ENCODE peak calls at places on chromosomes 1 and 21, in seven cellular contexts. C, N, P, O, Q, U and Z are unnamed samples.

GRCh38 chr1:6981595-6981994 is 196.3 kb downstream of the CAMTA1 start:
- DNase-seq in C (no peak), N (no peak), P (no peak), O (no peak), Q (no peak), U (no peak), Z (no peak)

GRCh38 chr1:36136535-36136934 is 11.5 kb upstream of the COL8A2 start:
- DNase-seq in C (no peak), N (no peak), P (peak), O (no peak), Q (no peak), U (no peak), Z (peak)

GRCh38 chr1:221708987-221709386 is 32.9 kb downstream of the DUSP10 start:
- DNase-seq in C (no peak), N (no peak), P (peak), O (peak), Q (peak), U (peak), Z (peak)

GRCh38 chr1:5564578-5565257 is 427.5 kb downstream of the NPHP4 start:
- DNase-seq in C (no peak), N (no peak), P (no peak), O (no peak), Q (no peak), U (no peak), Z (no peak)

GRCh38 chr21:34722684-34723300 is 54.0 kb downstream of the CLIC6 start:
- DNase-seq in C (peak), N (no peak), P (no peak), O (peak), Q (peak), U (peak), Z (no peak)

GRCh38 chr1:201637282-201638076 is 98.6 kb downstream of the NAV1 start:
- DNase-seq in C (no peak), N (no peak), P (peak), O (no peak), Q (peak), U (no peak), Z (peak)

GRCh38 chr1:150150511-150151021 is 850 bp downstream of the PLEKHO1 start:
- DNase-seq in C (no peak), N (no peak), P (no peak), O (peak), Q (peak), U (no peak), Z (peak)

GRCh38 chr1:110872366-110872744 is 593 bp upstream of the CD53 start:
- DNase-seq in C (no peak), N (no peak), P (no peak), O (no peak), Q (no peak), U (no peak), Z (no peak)

GRCh38 chr1:89407355-89407754 is 43.5 kb downstream of the GBP6 start:
- DNase-seq in C (no peak), N (no peak), P (peak), O (no peak), Q (peak), U (no peak), Z (peak)

GRCh38 chr1:183470147-183470960 is 1.9 kb upstream of the SMG7 start:
- DNase-seq in C (peak), N (no peak), P (peak), O (peak), Q (peak), U (peak), Z (peak)

GRCh38 chr1:36888811-36889477 is 145.4 kb downstream of the GRIK3 start:
- DNase-seq in C (peak), N (no peak), P (no peak), O (no peak), Q (no peak), U (no peak), Z (no peak)

GRCh38 chr1:91674107-91674506 is 173.5 kb downstream of the CDC7 start:
- DNase-seq in C (no peak), N (no peak), P (no peak), O (no peak), Q (no peak), U (no peak), Z (no peak)

GRCh38 chr1:236516929-236517704 is 6.7 kb upstream of the LGALS8 start:
- DNase-seq in C (no peak), N (no peak), P (peak), O (no peak), Q (peak), U (no peak), Z (peak)

GRCh38 chr1:204232530-204232929 is 18.7 kb upstream of the GOLT1A start:
- DNase-seq in C (no peak), N (no peak), P (peak), O (no peak), Q (no peak), U (no peak), Z (peak)

GRCh38 chr1:232334811-232335210 is 295.1 kb downstream of the SIPA1L2 start:
- DNase-seq in C (no peak), N (no peak), P (no peak), O (no peak), Q (peak), U (no peak), Z (no peak)

GRCh38 chr21:34669149-34669879 is 520 bp downstream of the CLIC6 start:
- DNase-seq in C (no peak), N (no peak), P (no peak), O (peak), Q (no peak), U (peak), Z (no peak)

GRCh38 chr1:31483012-31483946 is 70.3 kb downstream of the SERINC2 start:
- DNase-seq in C (no peak), N (no peak), P (peak), O (no peak), Q (peak), U (no peak), Z (peak)

GRCh38 chr1:227378183-227378582 is 59.9 kb upstream of the CDC42BPA start:
- DNase-seq in C (no peak), N (no peak), P (no peak), O (no peak), Q (no peak), U (peak), Z (no peak)

GRCh38 chr21:26227146-26227545 is 56.6 kb upstream of the APP start:
- DNase-seq in C (no peak), N (no peak), P (no peak), O (no peak), Q (no peak), U (no peak), Z (no peak)

GRCh38 chr1:1421147-1421906 is at the start of gene ANKRD65:
- DNase-seq in C (peak), N (no peak), P (no peak), O (no peak), Q (no peak), U (no peak), Z (no peak)

GRCh38 chr1:41496080-41497055 is 11.9 kb upstream of the EDN2 start:
- DNase-seq in C (peak), N (peak), P (peak), O (peak), Q (peak), U (peak), Z (peak)

GRCh38 chr1:85328713-85329376 is 52.4 kb upstream of the BCL10 start:
- DNase-seq in C (peak), N (no peak), P (peak), O (peak), Q (peak), U (peak), Z (peak)

GRCh38 chr1:201568258-201568657 is 29.3 kb downstream of the NAV1 start:
- DNase-seq in C (no peak), N (no peak), P (no peak), O (no peak), Q (no peak), U (no peak), Z (no peak)

GRCh38 chr1:21821385-21822019 is 9.4 kb downstream of the LDLRAD2 start:
- DNase-seq in C (no peak), N (no peak), P (no peak), O (no peak), Q (no peak), U (no peak), Z (no peak)

GRCh38 chr1:21823206-21823979 is 11.3 kb downstream of the LDLRAD2 start:
- DNase-seq in C (no peak), N (no peak), P (no peak), O (no peak), Q (peak), U (no peak), Z (no peak)

GRCh38 chr1:21822349-21822748 is 10.3 kb downstream of the LDLRAD2 start:
- DNase-seq in C (peak), N (no peak), P (no peak), O (peak), Q (no peak), U (peak), Z (no peak)

GRCh38 chr1:21818661-21819060 is 6.6 kb downstream of the LDLRAD2 start:
- DNase-seq in C (peak), N (no peak), P (no peak), O (peak), Q (peak), U (peak), Z (peak)

DNA sequence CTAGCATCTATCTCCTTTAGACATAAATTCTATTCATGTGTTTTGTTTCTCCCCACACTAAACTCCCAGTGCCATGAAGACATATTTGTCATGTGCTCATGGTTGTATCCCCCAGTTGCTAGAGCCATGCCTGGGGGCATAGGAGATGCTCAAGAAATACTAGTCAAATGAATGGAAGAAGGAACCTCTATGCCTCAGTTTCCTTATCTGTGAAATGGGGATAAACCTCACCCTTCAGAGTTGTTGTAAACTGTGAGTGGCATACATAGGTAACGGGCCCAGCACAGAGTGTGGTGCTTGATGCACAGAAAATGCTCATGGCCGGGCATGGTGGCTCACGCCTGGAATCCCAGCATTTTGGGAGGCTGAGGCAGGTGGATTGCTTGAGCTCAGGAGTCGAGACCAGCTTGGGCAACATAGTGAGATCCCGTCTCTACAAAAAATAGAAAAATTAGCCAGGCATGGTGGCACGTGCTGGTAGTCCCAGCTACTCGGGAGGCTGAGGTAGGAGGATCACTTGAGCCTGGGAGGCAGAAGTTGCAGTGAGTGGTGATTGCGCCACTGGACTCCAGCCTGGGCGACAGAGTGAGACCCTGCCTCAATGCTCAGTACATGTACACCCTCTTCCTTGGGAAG is 8.7 kb downstream of the LDLRAD2 start:
- DNase-seq in C (no peak), N (no peak), P (no peak), O (no peak), Q (peak), U (no peak), Z (no peak)
- H3K4ac ChIP-seq in C (no peak), N (no peak), P (no peak), O (no peak), Q (no peak), U (no peak), Z (no peak)

GRCh38 chr1:34477632-34478141 is 277.2 kb upstream of the GJB5 start:
- DNase-seq in C (no peak), N (peak), P (no peak), O (peak), Q (no peak), U (no peak), Z (no peak)
- H3K18ac ChIP-seq in C (no peak), N (no peak), P (no peak), O (no peak), Q (no peak), U (no peak), Z (no peak)

GRCh38 chr1:44842763-44843655 is at the start of gene PTCH2:
- DNase-seq in C (peak), N (peak), P (peak), O (peak), Q (peak), U (peak), Z (peak)

GRCh38 chr1:44849575-44850132 is 6.6 kb upstream of the PTCH2 start:
- DNase-seq in C (no peak), N (no peak), P (peak), O (no peak), Q (no peak), U (no peak), Z (peak)

GRCh38 chr1:44851308-44851707 is 8.3 kb upstream of the PTCH2 start:
- DNase-seq in C (no peak), N (no peak), P (no peak), O (no peak), Q (no peak), U (no peak), Z (no peak)

GRCh38 chr1:44848456-44849181 is 5.6 kb upstream of the PTCH2 start:
- DNase-seq in C (no peak), N (no peak), P (no peak), O (no peak), Q (no peak), U (no peak), Z (no peak)

GRCh38 chr1:44847786-44848185 is 4.7 kb upstream of the PTCH2 start:
- DNase-seq in C (no peak), N (no peak), P (no peak), O (no peak), Q (no peak), U (no peak), Z (no peak)
- H3K4ac ChIP-seq in C (no peak), N (no peak), P (no peak), O (no peak), Q (no peak), U (no peak), Z (no peak)

DNA sequence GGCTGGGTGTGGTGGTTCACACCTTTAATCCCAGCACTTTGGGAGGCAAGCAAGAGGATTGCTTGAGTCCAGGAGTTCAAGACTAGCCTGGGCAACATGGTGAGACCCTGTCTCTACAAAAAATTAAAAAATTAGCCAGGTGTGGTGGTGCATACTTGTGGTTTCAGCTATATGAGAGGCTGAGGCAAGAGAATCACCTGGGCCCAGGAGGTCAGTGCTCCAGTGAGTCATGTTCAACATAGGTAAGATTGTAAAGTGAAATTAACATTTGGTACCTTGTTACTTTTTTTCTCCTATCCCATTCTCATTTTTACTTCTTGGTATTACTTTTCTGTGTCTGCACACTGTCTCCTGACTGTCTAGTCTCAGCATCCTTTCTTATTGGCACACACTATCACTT is 19.0 kb downstream of the MAGI3 start:
- DNase-seq in C (no peak), N (no peak), P (no peak), O (no peak), Q (no peak), U (no peak), Z (no peak)
- H3K18ac ChIP-seq in C (no peak), N (no peak), P (no peak), O (no peak), Q (no peak), U (no peak), Z (no peak)

DNA sequence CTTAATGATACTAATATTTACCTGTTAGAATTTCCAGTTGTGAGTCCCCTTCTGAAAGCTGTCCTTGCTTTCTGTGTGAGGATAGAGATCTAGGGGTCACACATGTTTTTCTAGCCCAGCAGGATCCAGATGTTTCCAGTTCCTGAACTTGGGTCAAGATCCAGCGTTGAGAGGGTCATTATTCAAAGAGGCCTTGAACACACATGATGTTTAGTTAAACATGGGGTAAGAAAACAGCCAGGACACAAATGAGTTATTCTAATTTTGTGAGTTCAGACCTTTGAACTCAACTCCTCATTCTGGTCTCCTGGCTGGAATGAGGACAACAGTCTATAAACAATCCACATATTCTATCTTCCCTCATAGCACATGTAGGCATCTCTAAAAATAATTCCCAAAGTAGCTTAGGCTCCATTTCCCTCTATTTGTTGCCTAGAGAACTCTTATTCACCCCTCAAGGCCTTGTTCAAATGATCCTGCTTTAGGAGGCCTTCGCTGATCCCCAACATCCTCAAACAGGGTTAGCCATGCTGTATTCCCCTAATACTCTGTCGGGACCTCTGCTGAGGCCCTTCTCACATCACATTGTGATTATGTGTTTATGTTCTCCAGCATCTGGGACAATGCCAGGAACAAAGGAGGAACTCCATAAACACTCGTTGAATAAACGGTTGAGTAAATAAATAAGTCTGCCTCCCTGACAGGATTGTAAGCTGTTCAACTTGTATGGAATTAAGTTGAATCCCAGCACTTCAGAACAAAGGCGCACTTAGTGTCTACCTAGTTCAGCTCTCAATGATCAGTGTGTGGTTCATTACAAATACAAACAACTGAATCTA is 15.0 kb upstream of the KCNN3 start:
- DNase-seq in C (no peak), N (no peak), P (no peak), O (no peak), Q (no peak), U (no peak), Z (peak)
- H3K4ac ChIP-seq in C (no peak), N (no peak), P (no peak), O (no peak), Q (no peak), U (no peak), Z (no peak)

DNA sequence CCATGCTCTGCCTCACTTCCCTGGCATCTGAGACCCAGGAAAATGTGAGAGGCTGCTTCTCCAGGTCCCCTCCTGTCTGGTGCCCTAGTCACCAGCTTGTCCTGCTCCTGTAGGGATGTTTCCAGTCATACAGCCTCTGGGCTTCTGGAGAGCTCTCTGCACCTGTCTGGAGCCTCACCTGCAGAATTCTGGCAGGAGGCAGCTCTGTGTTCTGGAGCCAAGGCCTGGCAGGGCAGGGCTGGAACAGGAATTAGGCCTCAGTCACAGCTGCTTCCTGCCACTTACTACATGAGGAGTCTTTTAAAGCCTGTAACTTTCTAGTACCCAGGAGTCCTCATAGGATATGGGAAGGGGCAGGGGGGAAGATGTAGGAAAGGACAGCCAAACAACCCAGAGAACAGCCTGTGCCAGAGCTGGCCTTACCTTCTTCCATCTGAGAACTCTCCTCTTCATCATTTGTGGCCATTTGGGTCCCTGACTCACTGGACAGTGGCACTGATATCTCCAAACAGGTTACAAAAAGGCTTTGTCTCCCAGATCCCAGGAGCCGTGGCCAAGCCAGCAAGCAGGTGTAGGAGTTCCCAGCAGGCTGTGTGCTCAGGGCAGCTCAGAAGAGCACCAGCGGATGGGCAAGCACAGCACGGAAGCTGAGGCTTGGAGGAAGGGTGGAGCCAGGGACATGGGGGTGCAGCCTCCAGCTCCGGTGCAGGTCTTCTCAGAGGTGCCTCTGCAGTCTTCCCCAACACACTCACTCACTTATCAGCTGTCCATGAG is 31.4 kb upstream of the ARTN start:
- DNase-seq in C (no peak), N (no peak), P (no peak), O (no peak), Q (no peak), U (no peak), Z (no peak)
- H3K18ac ChIP-seq in C (no peak), N (no peak), P (no peak), O (no peak), Q (no peak), U (no peak), Z (no peak)

GRCh38 chr1:230191839-230192238 is 124.8 kb downstream of the GALNT2 start:
- DNase-seq in C (no peak), N (no peak), P (no peak), O (no peak), Q (no peak), U (no peak), Z (no peak)
- H3K4ac ChIP-seq in C (no peak), N (no peak), P (no peak), O (no peak), Q (no peak), U (no peak), Z (peak)

GRCh38 chr1:103190746-103191145 is 82.4 kb upstream of the COL11A1 start:
- DNase-seq in C (no peak), N (no peak), P (no peak), O (no peak), Q (no peak), U (no peak), Z (no peak)

GRCh38 chr1:103191327-103191726 is 83.0 kb upstream of the COL11A1 start:
- DNase-seq in C (no peak), N (no peak), P (peak), O (no peak), Q (peak), U (no peak), Z (peak)

DNA sequence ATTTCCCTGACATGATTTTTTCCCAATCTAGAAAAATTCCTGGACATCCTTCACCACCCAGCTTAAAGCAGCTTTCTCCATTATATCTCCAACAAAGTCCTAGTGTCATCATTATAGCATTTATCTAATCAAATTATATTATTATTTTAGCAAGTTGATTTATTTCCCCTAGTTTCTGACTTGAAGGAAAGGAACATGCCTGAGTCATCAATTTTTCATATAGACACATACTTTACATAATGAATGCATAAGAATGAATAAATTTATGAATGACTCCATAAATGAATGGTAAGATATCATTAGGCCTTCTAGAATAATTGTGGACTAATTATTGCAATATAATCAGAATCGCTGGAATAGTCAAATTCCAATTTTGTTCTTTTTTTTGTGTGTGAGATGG is 79.4 kb upstream of the COL11A1 start:
- DNase-seq in C (no peak), N (no peak), P (no peak), O (no peak), Q (no peak), U (no peak), Z (no peak)
- H3K18ac ChIP-seq in C (no peak), N (no peak), P (no peak), O (no peak), Q (no peak), U (no peak), Z (no peak)

GRCh38 chr1:95006681-95007080 is 66.1 kb downstream of the ALG14 start:
- DNase-seq in C (no peak), N (no peak), P (peak), O (no peak), Q (no peak), U (no peak), Z (no peak)
- H3K4ac ChIP-seq in C (no peak), N (no peak), P (no peak), O (no peak), Q (no peak), U (no peak), Z (no peak)

GRCh38 chr1:119367332-119368124 is 1.1 kb upstream of the HAO2 start:
- DNase-seq in C (no peak), N (no peak), P (peak), O (peak), Q (peak), U (peak), Z (peak)
- H3K18ac ChIP-seq in C (no peak), N (no peak), P (no peak), O (no peak), Q (no peak), U (peak), Z (no peak)